ENCODE peak calls at places on chromosomes 11 and 22, in four cellular contexts. One of them, this sample, is unnamed.
A peak's percentile ranks its signal among the peaks of the same experiment; 100 is the strongest.

GRCh38 chr11:60251485-60252207 is 8.7 kb upstream of the MS4A4E start:
- DNase-seq in H1: no peak
- DNase-seq in K562: peak; percentile 37
- DNase-seq in SK-N-SH: peak; percentile 2
- DNase-seq in this sample: peak; percentile 24

GRCh38 chr11:441418-442274 is at the start of gene ANO9:
- DNase-seq in K562: peak; percentile 77
- DNase-seq in H1: peak; percentile 77
- DNase-seq in SK-N-SH: peak; percentile 68
- DNase-seq in this sample: no peak

GRCh38 chr11:3808846-3809623 is 675 bp downstream of the PGAP2 start:
- DNase-seq in K562: peak; percentile 79
- DNase-seq in SK-N-SH: peak; percentile 68
- DNase-seq in H1: no peak
- DNase-seq in this sample: peak; percentile 62

GRCh38 chr11:86172894-86173293 is 71.7 kb upstream of the EED start:
- DNase-seq in SK-N-SH: no peak
- DNase-seq in H1: no peak
- DNase-seq in K562: no peak
- DNase-seq in this sample: no peak

GRCh38 chr11:65133724-65134123 is 595 bp downstream of the SYVN1 start:
- DNase-seq in K562: no peak
- DNase-seq in SK-N-SH: no peak
- DNase-seq in H1: no peak
- DNase-seq in this sample: no peak

GRCh38 chr11:73040046-73040445 is 102.1 kb downstream of the FCHSD2 start:
- DNase-seq in K562: no peak
- DNase-seq in H1: no peak
- DNase-seq in SK-N-SH: no peak
- DNase-seq in this sample: no peak

GRCh38 chr22:44024288-44024908 is at the start of gene PARVB:
- DNase-seq in SK-N-SH: peak; percentile 84
- DNase-seq in H1: peak; percentile 53
- DNase-seq in K562: peak; percentile 23
- DNase-seq in this sample: no peak

GRCh38 chr11:44767421-44767820 is 40.7 kb downstream of the TSPAN18 start:
- DNase-seq in K562: no peak
- DNase-seq in SK-N-SH: no peak
- DNase-seq in H1: no peak
- DNase-seq in this sample: no peak

GRCh38 chr22:22751043-22751603 is 106.7 kb downstream of the GGTLC2 start:
- DNase-seq in SK-N-SH: no peak
- DNase-seq in K562: no peak
- DNase-seq in H1: no peak
- DNase-seq in this sample: no peak

GRCh38 chr22:38353142-38353629 is 36.0 kb upstream of the CSNK1E start:
- DNase-seq in H1: peak; percentile 97
- DNase-seq in SK-N-SH: peak; percentile 88
- DNase-seq in K562: peak; percentile 72
- DNase-seq in this sample: peak; percentile 8

GRCh38 chr22:37310075-37310606 is 27.8 kb downstream of the CYTH4 start:
- DNase-seq in H1: no peak
- DNase-seq in K562: peak; percentile 42
- DNase-seq in SK-N-SH: no peak
- DNase-seq in this sample: no peak

GRCh38 chr11:82864268-82864667 is 36.0 kb downstream of the PRCP start:
- DNase-seq in H1: no peak
- DNase-seq in K562: peak; percentile 43
- DNase-seq in SK-N-SH: peak; percentile 54
- DNase-seq in this sample: peak; percentile 32

GRCh38 chr22:29840498-29840897 is 2.4 kb upstream of the ASCC2 start:
- DNase-seq in SK-N-SH: no peak
- DNase-seq in H1: no peak
- DNase-seq in K562: peak; percentile 45
- DNase-seq in this sample: no peak

GRCh38 chr11:17629113-17629512 is 82.1 kb downstream of the OTOG start:
- DNase-seq in H1: no peak
- DNase-seq in K562: no peak
- DNase-seq in SK-N-SH: no peak
- DNase-seq in this sample: no peak

GRCh38 chr11:42762348-42762747 is 549.4 kb upstream of the API5 start:
- DNase-seq in H1: no peak
- DNase-seq in K562: no peak
- DNase-seq in SK-N-SH: no peak
- DNase-seq in this sample: no peak

GRCh38 chr11:65547446-65548125 is 10.6 kb downstream of the LTBP3 start:
- DNase-seq in SK-N-SH: no peak
- DNase-seq in K562: no peak
- DNase-seq in H1: peak; percentile 72
- DNase-seq in this sample: no peak

GRCh38 chr22:23751441-23751996 is 607 bp upstream of the ZNF70 start:
- DNase-seq in K562: peak; percentile 30
- DNase-seq in SK-N-SH: no peak
- DNase-seq in H1: no peak
- DNase-seq in this sample: no peak

GRCh38 chr22:30196141-30196866 is 50.3 kb downstream of the LIF start:
- DNase-seq in K562: peak; percentile 49
- DNase-seq in SK-N-SH: no peak
- DNase-seq in H1: peak; percentile 58
- DNase-seq in this sample: peak; percentile 91

GRCh38 chr22:44363980-44364749 is 51.4 kb upstream of the SHISAL1 start:
- DNase-seq in H1: no peak
- DNase-seq in K562: no peak
- DNase-seq in SK-N-SH: peak; percentile 62
- DNase-seq in this sample: no peak

GRCh38 chr11:8527939-8528338 is 66.1 kb downstream of the STK33 start:
- DNase-seq in SK-N-SH: no peak
- DNase-seq in K562: no peak
- DNase-seq in H1: no peak
- DNase-seq in this sample: no peak

GRCh38 chr11:19093976-19094375 is 23.0 kb upstream of the ZDHHC13 start:
- DNase-seq in SK-N-SH: no peak
- DNase-seq in H1: no peak
- DNase-seq in K562: no peak
- DNase-seq in this sample: no peak

GRCh38 chr11:17631702-17632365 is 84.8 kb downstream of the OTOG start:
- DNase-seq in SK-N-SH: peak; percentile 12
- DNase-seq in H1: no peak
- DNase-seq in K562: no peak
- DNase-seq in this sample: no peak

GRCh38 chr11:94128171-94128745 is 383 bp upstream of the PANX1 start:
- DNase-seq in SK-N-SH: peak; percentile 58
- DNase-seq in K562: no peak
- DNase-seq in H1: peak; percentile 71
- DNase-seq in this sample: no peak

GRCh38 chr22:42171417-42171816 is 40.8 kb upstream of the CYP2D6 start:
- DNase-seq in H1: no peak
- DNase-seq in K562: no peak
- DNase-seq in SK-N-SH: no peak
- DNase-seq in this sample: no peak

GRCh38 chr22:39959640-39960447 is at the start of gene TMA7B:
- DNase-seq in H1: no peak
- DNase-seq in SK-N-SH: peak; percentile 52
- DNase-seq in K562: peak; percentile 52
- DNase-seq in this sample: no peak
- TF ChIP-seq JUND in H1: peak; percentile 44
- TF ChIP-seq JUND in SK-N-SH: no peak
- TF ChIP-seq JUND in K562: peak; percentile 57
- TF ChIP-seq JUND in this sample: no peak

DNA sequence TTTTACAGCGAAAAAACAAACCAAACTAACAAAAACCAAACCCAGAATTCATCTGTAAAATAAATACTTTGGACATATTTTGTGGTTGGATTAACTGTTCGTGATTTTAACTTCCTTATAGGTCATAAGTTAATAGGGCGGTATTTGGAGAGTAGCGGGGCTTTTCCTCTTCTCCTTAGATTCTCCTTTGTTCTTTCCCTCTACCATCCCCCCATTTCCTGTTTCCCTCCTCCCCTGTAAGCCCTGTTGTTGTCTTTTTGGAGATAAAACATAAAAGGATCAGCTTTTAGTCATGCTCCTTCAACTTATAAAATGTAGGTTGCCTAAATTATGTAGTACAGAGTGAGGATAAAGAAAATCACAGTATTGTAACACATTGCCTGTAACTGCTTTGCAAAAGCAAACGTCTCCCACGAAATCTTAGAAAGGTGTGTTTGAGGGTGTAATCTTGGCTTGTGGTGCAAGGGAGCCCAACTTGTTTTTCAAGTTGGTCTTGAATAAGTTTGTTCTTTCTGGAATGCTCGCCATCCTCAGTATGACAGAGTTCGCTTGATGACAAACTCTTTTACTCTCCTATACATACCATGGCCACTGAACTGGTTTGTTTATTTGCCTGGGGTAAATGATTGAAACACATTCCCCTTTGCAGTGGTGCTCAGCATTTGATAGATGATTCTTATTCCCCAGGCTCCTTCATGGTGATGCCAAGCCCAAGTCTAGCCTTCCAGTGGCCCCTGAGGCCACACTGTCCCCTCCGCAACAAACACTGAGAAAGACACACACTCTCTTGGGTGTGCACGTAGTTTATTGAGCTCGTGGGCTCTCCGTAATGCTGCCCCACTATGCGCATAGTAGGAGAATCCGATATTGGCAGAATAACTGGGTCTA is 49.4 kb downstream of the TEAD1 start:
- DNase-seq in H1: no peak
- DNase-seq in K562: no peak
- DNase-seq in SK-N-SH: no peak
- DNase-seq in this sample: peak; percentile 79
- H3K4me1 ChIP-seq in H1: peaks cover 19% of the 10 kb centered on the region
- H3K4me1 ChIP-seq in K562: peaks cover 20% of the 10 kb centered on the region
- H3K4me1 ChIP-seq in SK-N-SH: peaks cover 62% of the 10 kb centered on the region
- H3K4me1 ChIP-seq in this sample: peaks cover 90% of the 10 kb centered on the region

DNA sequence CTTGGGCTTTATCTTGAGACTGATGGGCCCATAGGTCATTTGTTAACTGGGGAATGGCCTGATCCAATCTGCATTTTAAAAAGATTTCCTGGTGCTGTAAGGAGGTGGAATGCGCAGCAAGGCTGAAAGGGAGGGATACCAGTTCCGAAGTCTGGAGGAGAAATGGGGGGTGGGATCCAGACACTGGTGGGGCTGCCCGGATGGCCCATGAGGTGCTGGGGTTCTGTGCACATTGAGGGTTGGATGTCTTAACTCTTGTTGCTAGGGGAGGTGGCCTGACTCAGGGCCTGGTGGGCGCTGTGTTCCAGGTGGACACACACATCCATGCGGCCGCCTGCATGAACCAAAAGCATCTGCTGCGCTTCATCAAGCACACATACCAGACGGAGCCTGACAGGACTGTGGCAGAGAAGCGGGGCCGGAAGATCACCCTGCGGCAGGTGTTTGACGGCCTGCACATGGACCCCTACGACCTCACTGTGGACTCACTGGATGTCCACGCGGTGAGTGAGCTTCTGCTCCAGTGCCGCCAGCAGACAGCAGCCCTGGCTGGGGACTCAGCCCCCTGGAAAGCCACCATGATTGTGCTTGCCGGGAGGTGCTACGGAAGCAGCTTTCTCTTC is 38.1 kb downstream of the AMPD3 start:
- DNase-seq in SK-N-SH: no peak
- DNase-seq in H1: no peak
- DNase-seq in K562: no peak
- DNase-seq in this sample: no peak
- TF ChIP-seq JUND in SK-N-SH: no peak
- TF ChIP-seq JUND in H1: no peak
- TF ChIP-seq JUND in K562: no peak
- TF ChIP-seq JUND in this sample: no peak

GRCh38 chr11:12692238-12693074 is 18.2 kb downstream of the TEAD1 start:
- DNase-seq in H1: no peak
- DNase-seq in SK-N-SH: peak; percentile 74
- DNase-seq in K562: peak; percentile 56
- DNase-seq in this sample: peak; percentile 60

GRCh38 chr11:12691473-12691872 is 17.3 kb downstream of the TEAD1 start:
- DNase-seq in K562: peak; percentile 45
- DNase-seq in H1: no peak
- DNase-seq in SK-N-SH: peak; percentile 31
- DNase-seq in this sample: no peak

GRCh38 chr11:12693075-12693473 is 18.9 kb downstream of the TEAD1 start:
- DNase-seq in K562: no peak
- DNase-seq in SK-N-SH: no peak
- DNase-seq in H1: no peak
- DNase-seq in this sample: no peak

GRCh38 chr11:12689029-12689755 is 15.0 kb downstream of the TEAD1 start:
- DNase-seq in K562: no peak
- DNase-seq in SK-N-SH: no peak
- DNase-seq in H1: no peak
- DNase-seq in this sample: no peak

GRCh38 chr11:12690663-12691062 is 16.4 kb downstream of the TEAD1 start:
- DNase-seq in K562: no peak
- DNase-seq in H1: no peak
- DNase-seq in SK-N-SH: no peak
- DNase-seq in this sample: no peak
- H3K4me1 ChIP-seq in K562: peaks cover 21% of the 10 kb centered on the region
- H3K4me1 ChIP-seq in H1: peaks cover 26% of the 10 kb centered on the region
- H3K4me1 ChIP-seq in SK-N-SH: peaks cover 86% of the 10 kb centered on the region
- H3K4me1 ChIP-seq in this sample: peaks cover 99% of the 10 kb centered on the region

GRCh38 chr22:39479254-39479653 is 22.4 kb downstream of the MGAT3 start:
- DNase-seq in H1: no peak
- DNase-seq in SK-N-SH: no peak
- DNase-seq in K562: no peak
- DNase-seq in this sample: no peak
- TF ChIP-seq JUND in H1: no peak
- TF ChIP-seq JUND in SK-N-SH: no peak
- TF ChIP-seq JUND in K562: no peak
- TF ChIP-seq JUND in this sample: no peak

This sample was measured in HCT116.